ENCODE peak calls at places on chromosome X, in five cellular contexts. One of them, this sample, is unnamed.

GRCh38 chrX:32896132-32896531 is 315.2 kb downstream of the DMD start:
- DNase-seq in HFFc6: no peak
- DNase-seq in neural progenitor cell: no peak
- DNase-seq in BJ: no peak
- DNase-seq in cardiac fibroblast: no peak
- DNase-seq in this sample: no peak

GRCh38 chrX:154329284-154329683 is 33.7 kb downstream of the TKTL1 start:
- DNase-seq in neural progenitor cell: peak
- DNase-seq in BJ: no peak
- DNase-seq in cardiac fibroblast: no peak
- DNase-seq in HFFc6: no peak
- DNase-seq in this sample: no peak

GRCh38 chrX:143095841-143096240 is 70.1 kb downstream of the SPANXN4 start:
- DNase-seq in neural progenitor cell: no peak
- DNase-seq in HFFc6: no peak
- DNase-seq in BJ: no peak
- DNase-seq in cardiac fibroblast: no peak
- DNase-seq in this sample: no peak

GRCh38 chrX:10325606-10326005 is 168.8 kb downstream of the CLCN4 start:
- DNase-seq in cardiac fibroblast: peak
- DNase-seq in neural progenitor cell: no peak
- DNase-seq in HFFc6: no peak
- DNase-seq in BJ: no peak
- DNase-seq in this sample: no peak

GRCh38 chrX:56503941-56504673 is 59.3 kb upstream of the UBQLN2 start:
- DNase-seq in neural progenitor cell: no peak
- DNase-seq in HFFc6: no peak
- DNase-seq in cardiac fibroblast: no peak
- DNase-seq in BJ: no peak
- DNase-seq in this sample: no peak

GRCh38 chrX:19839770-19840254 is 47.6 kb downstream of the SH3KBP1 start:
- DNase-seq in HFFc6: no peak
- DNase-seq in cardiac fibroblast: no peak
- DNase-seq in neural progenitor cell: no peak
- DNase-seq in BJ: no peak
- DNase-seq in this sample: no peak

GRCh38 chrX:85084770-85085393 is 81.2 kb downstream of the APOOL start:
- DNase-seq in BJ: no peak
- DNase-seq in cardiac fibroblast: peak
- DNase-seq in neural progenitor cell: peak
- DNase-seq in HFFc6: peak
- DNase-seq in this sample: no peak

GRCh38 chrX:31057691-31058090 is 14.2 kb downstream of the FTHL17 start:
- DNase-seq in neural progenitor cell: no peak
- DNase-seq in BJ: no peak
- DNase-seq in cardiac fibroblast: no peak
- DNase-seq in HFFc6: no peak
- DNase-seq in this sample: no peak

GRCh38 chrX:137195296-137195695 is 161.5 kb upstream of the GPR101 start:
- DNase-seq in neural progenitor cell: no peak
- DNase-seq in cardiac fibroblast: no peak
- DNase-seq in HFFc6: no peak
- DNase-seq in BJ: no peak
- DNase-seq in this sample: no peak

GRCh38 chrX:72107320-72107719 is 24.4 kb downstream of the RTL5 start:
- DNase-seq in cardiac fibroblast: no peak
- DNase-seq in neural progenitor cell: no peak
- DNase-seq in BJ: no peak
- DNase-seq in HFFc6: peak
- DNase-seq in this sample: no peak

GRCh38 chrX:155334486-155335316 is at the start of gene CLIC2:
- DNase-seq in HFFc6: no peak
- DNase-seq in cardiac fibroblast: peak
- DNase-seq in neural progenitor cell: no peak
- DNase-seq in BJ: no peak
- DNase-seq in this sample: no peak

GRCh38 chrX:71989768-71990167 is 79.1 kb downstream of the NHSL2 start:
- DNase-seq in BJ: no peak
- DNase-seq in neural progenitor cell: no peak
- DNase-seq in HFFc6: no peak
- DNase-seq in cardiac fibroblast: peak
- DNase-seq in this sample: no peak

GRCh38 chrX:13376857-13377441 is 57.1 kb upstream of the ATXN3L start:
- DNase-seq in BJ: peak
- DNase-seq in neural progenitor cell: no peak
- DNase-seq in HFFc6: peak
- DNase-seq in cardiac fibroblast: peak
- DNase-seq in this sample: no peak

GRCh38 chrX:150569155-150569477 is 695 bp downstream of the MTM1 start:
- DNase-seq in neural progenitor cell: no peak
- DNase-seq in BJ: no peak
- DNase-seq in HFFc6: peak
- DNase-seq in cardiac fibroblast: peak
- DNase-seq in this sample: no peak

GRCh38 chrX:8879750-8880149 is 78.6 kb upstream of the FAM9A start:
- DNase-seq in cardiac fibroblast: peak
- DNase-seq in HFFc6: no peak
- DNase-seq in BJ: no peak
- DNase-seq in neural progenitor cell: peak
- DNase-seq in this sample: no peak

GRCh38 chrX:30060718-30061117 is 154.6 kb upstream of the MAGEB2 start:
- DNase-seq in neural progenitor cell: peak
- DNase-seq in HFFc6: peak
- DNase-seq in cardiac fibroblast: peak
- DNase-seq in BJ: no peak
- DNase-seq in this sample: no peak

GRCh38 chrX:150664290-150664689 is 28.9 kb upstream of the MTMR1 start:
- DNase-seq in HFFc6: no peak
- DNase-seq in neural progenitor cell: no peak
- DNase-seq in BJ: no peak
- DNase-seq in cardiac fibroblast: peak
- DNase-seq in this sample: no peak

GRCh38 chrX:71251456-71251973 is 2.4 kb downstream of the ZMYM3 start:
- DNase-seq in HFFc6: no peak
- DNase-seq in BJ: no peak
- DNase-seq in neural progenitor cell: no peak
- DNase-seq in cardiac fibroblast: peak
- DNase-seq in this sample: no peak

GRCh38 chrX:19627081-19627480 is 111.8 kb upstream of the MAP3K15 start:
- DNase-seq in HFFc6: no peak
- DNase-seq in cardiac fibroblast: no peak
- DNase-seq in neural progenitor cell: no peak
- DNase-seq in BJ: no peak
- DNase-seq in this sample: no peak

GRCh38 chrX:139600105-139600504 is 69.6 kb downstream of the F9 start:
- DNase-seq in neural progenitor cell: no peak
- DNase-seq in BJ: no peak
- DNase-seq in cardiac fibroblast: no peak
- DNase-seq in HFFc6: no peak
- DNase-seq in this sample: no peak

DNA sequence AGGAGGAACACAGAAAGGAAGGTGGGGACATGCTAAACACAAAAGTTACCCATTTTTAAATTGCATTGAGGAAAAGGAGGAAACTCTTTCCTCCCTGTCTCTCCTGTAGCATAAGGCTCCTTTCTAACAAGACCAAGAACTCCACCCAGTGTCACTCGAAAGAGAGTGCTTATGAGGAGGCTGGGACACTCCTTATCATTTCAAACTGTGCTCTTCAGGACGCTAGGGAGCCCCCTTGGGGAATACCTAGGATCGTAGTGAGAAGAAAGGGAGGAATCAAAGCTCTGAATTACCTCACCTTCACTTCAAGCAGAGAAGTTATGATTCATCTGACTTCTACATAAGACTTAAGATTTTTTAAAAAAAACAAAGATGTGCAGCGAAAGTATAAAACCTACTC is 65.5 kb downstream of the F9 start:
- DNase-seq in HFFc6: no peak
- DNase-seq in BJ: no peak
- DNase-seq in cardiac fibroblast: no peak
- DNase-seq in neural progenitor cell: peak
- DNase-seq in this sample: no peak
- TF ChIP-seq CTCF in HFFc6: no peak
- TF ChIP-seq CTCF in BJ: no peak
- TF ChIP-seq CTCF in cardiac fibroblast: no peak
- TF ChIP-seq CTCF in neural progenitor cell: no peak
- TF ChIP-seq CTCF in this sample: no peak

GRCh38 chrX:40174594-40175415 is 77.0 kb upstream of the BCOR start:
- DNase-seq in BJ: no peak
- DNase-seq in HFFc6: peak
- DNase-seq in neural progenitor cell: peak
- DNase-seq in cardiac fibroblast: peak
- DNase-seq in this sample: no peak
- TF ChIP-seq CTCF in BJ: no peak
- TF ChIP-seq CTCF in HFFc6: no peak
- TF ChIP-seq CTCF in neural progenitor cell: peak
- TF ChIP-seq CTCF in cardiac fibroblast: no peak
- TF ChIP-seq CTCF in this sample: no peak

DNA sequence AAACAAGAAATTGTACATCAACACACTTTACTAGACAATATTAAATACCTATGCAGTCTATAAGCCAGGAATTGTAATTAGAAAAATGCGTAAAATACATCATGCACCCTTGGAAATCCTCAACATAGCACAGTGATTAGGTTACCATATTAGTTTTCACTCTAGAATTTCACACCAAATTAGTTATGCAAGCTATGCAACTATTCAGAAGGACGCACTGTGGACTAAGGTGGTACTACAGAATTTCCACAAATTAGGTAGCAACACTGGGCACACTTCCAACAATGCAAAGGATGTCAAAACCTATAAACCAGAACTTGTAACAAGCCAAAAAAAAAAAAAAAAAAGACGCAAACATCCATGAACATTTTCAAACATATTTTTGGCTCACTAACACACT is 71.1 kb upstream of the ZCCHC13 start:
- DNase-seq in BJ: no peak
- DNase-seq in HFFc6: peak
- DNase-seq in neural progenitor cell: no peak
- DNase-seq in cardiac fibroblast: peak
- DNase-seq in this sample: no peak
- TF ChIP-seq CTCF in BJ: no peak
- TF ChIP-seq CTCF in HFFc6: peak
- TF ChIP-seq CTCF in neural progenitor cell: peak
- TF ChIP-seq CTCF in cardiac fibroblast: no peak
- TF ChIP-seq CTCF in this sample: no peak

GRCh38 chrX:16743604-16744325 is 24.4 kb downstream of the SYAP1 start:
- DNase-seq in BJ: no peak
- DNase-seq in neural progenitor cell: no peak
- DNase-seq in HFFc6: peak
- DNase-seq in cardiac fibroblast: peak
- DNase-seq in this sample: no peak
- TF ChIP-seq CTCF in BJ: peak
- TF ChIP-seq CTCF in neural progenitor cell: no peak
- TF ChIP-seq CTCF in HFFc6: peak
- TF ChIP-seq CTCF in cardiac fibroblast: peak
- TF ChIP-seq CTCF in this sample: no peak

GRCh38 chrX:134144231-134144630 is 92.8 kb upstream of the CCDC160 start:
- DNase-seq in neural progenitor cell: peak
- DNase-seq in HFFc6: no peak
- DNase-seq in BJ: no peak
- DNase-seq in cardiac fibroblast: peak
- DNase-seq in this sample: no peak
- TF ChIP-seq CTCF in neural progenitor cell: peak
- TF ChIP-seq CTCF in HFFc6: peak
- TF ChIP-seq CTCF in BJ: peak
- TF ChIP-seq CTCF in cardiac fibroblast: peak
- TF ChIP-seq CTCF in this sample: no peak

GRCh38 chrX:11890843-11891514 is 132.9 kb downstream of the MSL3 start:
- DNase-seq in BJ: no peak
- DNase-seq in neural progenitor cell: no peak
- DNase-seq in HFFc6: no peak
- DNase-seq in cardiac fibroblast: peak
- DNase-seq in this sample: no peak
- TF ChIP-seq CTCF in BJ: no peak
- TF ChIP-seq CTCF in neural progenitor cell: no peak
- TF ChIP-seq CTCF in HFFc6: no peak
- TF ChIP-seq CTCF in cardiac fibroblast: no peak
- TF ChIP-seq CTCF in this sample: no peak

This sample was measured in omental fat pad.